ENCODE peak calls at places on chromosomes 5 and 9, in seven cellular contexts. R, H, G, F, V, N and S are unnamed samples.

GRCh38 chr5:53438486-53439472 is 41.6 kb upstream of the FST start:
- DNase-seq in R (no peak), H (no peak), G (peak), F (no peak), V (no peak), N (no peak), S (no peak)

GRCh38 chr9:121813811-121814210 is 162.4 kb downstream of the DAB2IP start:
- DNase-seq in R (no peak), H (no peak), G (no peak), F (no peak), V (no peak), N (no peak), S (no peak)

GRCh38 chr9:35349287-35349990 is 140.5 kb upstream of the RUSC2 start:
- DNase-seq in R (no peak), H (no peak), G (no peak), F (peak), V (no peak), N (no peak), S (no peak)

GRCh38 chr9:17938256-17938655 is 359.4 kb downstream of the SH3GL2 start:
- DNase-seq in R (no peak), H (no peak), G (no peak), F (no peak), V (no peak), N (no peak), S (no peak)

GRCh38 chr9:101383361-101383760 is 1.4 kb downstream of the BAAT start:
- DNase-seq in R (no peak), H (no peak), G (no peak), F (no peak), V (no peak), N (no peak), S (peak)

GRCh38 chr5:141915881-141916336 is 7.8 kb upstream of the DELE1 start:
- DNase-seq in R (no peak), H (no peak), G (no peak), F (no peak), V (peak), N (no peak), S (no peak)

GRCh38 chr5:56900395-56900794 is 9.0 kb upstream of the SETD9 start:
- DNase-seq in R (no peak), H (no peak), G (peak), F (no peak), V (no peak), N (no peak), S (peak)

GRCh38 chr9:2711716-2712115 is 5.6 kb upstream of the KCNV2 start:
- DNase-seq in R (no peak), H (no peak), G (no peak), F (no peak), V (no peak), N (no peak), S (no peak)

GRCh38 chr9:108861464-108861863 is 602 bp upstream of the ACTL7A start:
- DNase-seq in R (no peak), H (no peak), G (no peak), F (no peak), V (no peak), N (no peak), S (no peak)

GRCh38 chr5:32102254-32102653 is 71.9 kb downstream of the GOLPH3 start:
- DNase-seq in R (no peak), H (no peak), G (no peak), F (no peak), V (no peak), N (no peak), S (no peak)

GRCh38 chr9:4489562-4489918 is 728 bp upstream of the SLC1A1 start:
- DNase-seq in R (peak), H (no peak), G (no peak), F (peak), V (peak), N (no peak), S (peak)

GRCh38 chr9:124001865-124002525 is 9.6 kb upstream of the LHX2 start:
- DNase-seq in R (no peak), H (no peak), G (no peak), F (no peak), V (no peak), N (no peak), S (no peak)

GRCh38 chr5:157193699-157194424 is 13.2 kb downstream of the ITK start:
- DNase-seq in R (peak), H (no peak), G (no peak), F (no peak), V (no peak), N (no peak), S (no peak)

GRCh38 chr5:74227081-74227480 is 413.4 kb downstream of the ENC1 start:
- DNase-seq in R (no peak), H (no peak), G (no peak), F (no peak), V (no peak), N (no peak), S (no peak)

GRCh38 chr9:87107072-87107471 is 159.8 kb upstream of the GAS1 start:
- DNase-seq in R (no peak), H (peak), G (peak), F (no peak), V (peak), N (no peak), S (peak)

GRCh38 chr9:125843646-125844045 is 96.5 kb downstream of the PBX3 start:
- DNase-seq in R (no peak), H (no peak), G (no peak), F (no peak), V (no peak), N (no peak), S (no peak)

GRCh38 chr5:149063017-149063687 is at the start of gene SH3TC2:
- DNase-seq in R (no peak), H (peak), G (peak), F (peak), V (peak), N (no peak), S (peak)

GRCh38 chr5:141547488-141547887 is 58.6 kb downstream of the PCDHGC5 start:
- DNase-seq in R (no peak), H (no peak), G (no peak), F (no peak), V (no peak), N (no peak), S (peak)

GRCh38 chr5:55633574-55634203 is 78.4 kb downstream of the SLC38A9 start:
- DNase-seq in R (no peak), H (no peak), G (peak), F (peak), V (no peak), N (no peak), S (peak)

GRCh38 chr5:159156426-159156835 is 52.9 kb downstream of the RNF145 start:
- DNase-seq in R (no peak), H (no peak), G (no peak), F (no peak), V (no peak), N (no peak), S (no peak)